ENCODE peak calls at places on chromosome 15, in six cellular contexts. D is fibroblast of lung, W is thoracic aorta, P is body of pancreas, U is A549, N is stomach. L is an unnamed sample.

GRCh38 chr15:100923076-100923475 is 3.9 kb downstream of the LRRK1 start:
- DNase-seq in D (no peak), W (no peak), P (no peak), U (no peak), N (no peak), L (no peak)

GRCh38 chr15:64599716-64600115 is 139.3 kb downstream of the ZNF609 start:
- DNase-seq in D (no peak), W (no peak), P (no peak), U (peak; percentile 22), N (no peak), L (peak; percentile 35)

GRCh38 chr15:59550520-59550919 is 61.1 kb upstream of the GCNT3 start:
- DNase-seq in D (no peak), W (no peak), P (no peak), U (no peak), N (no peak), L (no peak)

GRCh38 chr15:23565395-23566069 is at the start of gene MKRN3:
- DNase-seq in D (peak; percentile 58), W (no peak), P (no peak), U (peak; percentile 89), N (no peak), L (peak; percentile 19)

GRCh38 chr15:93570571-93570970 is 481.6 kb upstream of the RGMA start:
- DNase-seq in D (no peak), W (no peak), P (no peak), U (no peak), N (no peak), L (no peak)

GRCh38 chr15:50911001-50911400 is 2.5 kb downstream of the AP4E1 start:
- DNase-seq in D (no peak), W (no peak), P (no peak), U (no peak), N (no peak), L (peak; percentile 87)

GRCh38 chr15:85421116-85421925 is 40.9 kb downstream of the AKAP13 start:
- DNase-seq in D (peak; percentile 51), W (no peak), P (no peak), U (no peak), N (no peak), L (peak; percentile 35)

GRCh38 chr15:101358895-101359294 is 63.8 kb upstream of the SNRPA1 start:
- DNase-seq in D (no peak), W (no peak), P (no peak), U (no peak), N (no peak), L (no peak)

GRCh38 chr15:60017538-60018199 is 13.6 kb downstream of the FOXB1 start:
- DNase-seq in D (no peak), W (no peak), P (no peak), U (no peak), N (no peak), L (peak; percentile 53)

GRCh38 chr15:63362196-63362595 is 19.4 kb downstream of the CA12 start:
- DNase-seq in D (peak; percentile 32), W (no peak), P (peak; percentile 86), U (no peak), N (peak; percentile 79), L (peak; percentile 44)

GRCh38 chr15:77633913-77634265 is 1.2 kb upstream of the LINGO1 start:
- DNase-seq in D (no peak), W (no peak), P (no peak), U (no peak), N (no peak), L (no peak)

GRCh38 chr15:90087454-90088154 is 14.7 kb downstream of the IDH2 start:
- DNase-seq in D (peak; percentile 38), W (no peak), P (peak; percentile 88), U (peak; percentile 85), N (no peak), L (peak; percentile 39)

GRCh38 chr15:36527512-36528162 is 51.8 kb upstream of the CDIN1 start:
- DNase-seq in D (peak; percentile 5), W (no peak), P (no peak), U (no peak), N (no peak), L (no peak)

GRCh38 chr15:55791576-55792400 is 48.8 kb upstream of the PRTG start:
- DNase-seq in D (peak; percentile 86), W (no peak), P (no peak), U (peak; percentile 27), N (no peak), L (peak; percentile 81)

GRCh38 chr15:77018796-77019475 is 24.0 kb downstream of the PSTPIP1 start:
- DNase-seq in D (no peak), W (no peak), P (no peak), U (no peak), N (no peak), L (no peak)

GRCh38 chr15:39471791-39472190 is 109.1 kb upstream of the THBS1 start:
- DNase-seq in D (peak; percentile 19), W (no peak), P (no peak), U (no peak), N (no peak), L (no peak)

GRCh38 chr15:101276501-101277037 is 716 bp downstream of the SELENOS start:
- DNase-seq in D (peak; percentile 30), W (no peak), P (no peak), U (peak; percentile 52), N (no peak), L (peak; percentile 57)

GRCh38 chr15:98620020-98620419 is 28.3 kb upstream of the IGF1R start:
- DNase-seq in D (no peak), W (no peak), P (peak; percentile 58), U (no peak), N (no peak), L (no peak)

GRCh38 chr15:77851696-77852095 is 219.0 kb upstream of the LINGO1 start:
- DNase-seq in D (no peak), W (no peak), P (peak; percentile 13), U (no peak), N (no peak), L (no peak)

GRCh38 chr15:70353606-70354259 is 256.0 kb upstream of the TLE3 start:
- DNase-seq in D (no peak), W (no peak), P (peak; percentile 65), U (no peak), N (peak; percentile 72), L (no peak)

GRCh38 chr15:91469627-91470567 is 369.8 kb downstream of the SV2B start:
- DNase-seq in D (no peak), W (no peak), P (no peak), U (no peak), N (peak; percentile 29), L (no peak)

GRCh38 chr15:64678126-64678819 is 97.1 kb downstream of the RBPMS2 start:
- DNase-seq in D (no peak), W (no peak), P (no peak), U (no peak), N (no peak), L (no peak)

GRCh38 chr15:43187544-43188155 is 2.4 kb downstream of the CCNDBP1 start:
- DNase-seq in D (peak; percentile 78), W (no peak), P (no peak), U (peak; percentile 51), N (no peak), L (peak; percentile 71)

GRCh38 chr15:48695088-48695834 is 49.8 kb upstream of the FBN1 start:
- DNase-seq in D (peak; percentile 90), W (no peak), P (no peak), U (no peak), N (no peak), L (peak; percentile 72)

GRCh38 chr15:37880009-37880834 is 54.2 kb upstream of the TMCO5A start:
- DNase-seq in D (peak; percentile 85), W (no peak), P (peak; percentile 43), U (peak; percentile 22), N (no peak), L (peak; percentile 78)

GRCh38 chr15:70272565-70273355 is 175.0 kb upstream of the TLE3 start:
- DNase-seq in D (no peak), W (no peak), P (no peak), U (no peak), N (no peak), L (no peak)

GRCh38 chr15:94704946-94705345 is 473.6 kb downstream of the MCTP2 start:
- DNase-seq in D (no peak), W (no peak), P (no peak), U (no peak), N (no peak), L (no peak)
- H3K4me3 ChIP-seq in D (no peak overlapping the region), W (no peak overlapping the region), P (no peak overlapping the region), U (no peak overlapping the region), N (no peak overlapping the region), L (no peak overlapping the region)

DNA sequence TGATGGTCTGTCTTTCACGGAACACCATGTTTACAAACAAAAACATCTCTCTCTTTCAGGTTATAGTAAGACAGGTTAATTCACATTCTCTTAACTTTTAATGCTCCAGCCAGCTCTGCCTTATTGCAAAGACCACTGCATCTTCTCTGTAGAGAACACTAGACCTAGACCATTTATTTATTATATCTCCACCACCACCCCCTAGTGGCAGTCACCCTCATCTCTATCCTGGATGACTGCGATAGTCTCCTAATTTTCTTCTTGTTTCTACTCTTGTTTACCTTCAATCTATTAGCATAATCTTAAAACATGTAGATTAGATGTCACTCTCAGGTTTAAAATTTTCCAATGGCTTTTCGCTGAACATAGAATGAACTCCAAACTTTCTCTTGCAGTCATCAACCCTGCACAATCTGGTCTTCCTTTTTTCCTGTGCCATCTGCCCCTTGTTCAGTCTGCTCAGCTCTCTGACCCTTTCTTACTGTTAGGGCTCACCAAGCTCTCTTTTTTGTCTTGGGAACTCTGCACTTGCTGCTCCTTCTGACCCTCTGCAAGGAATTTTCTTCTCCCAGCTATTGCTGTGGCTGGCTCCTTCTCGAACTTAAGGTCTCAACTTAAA is 155.6 kb downstream of the SQOR start:
- DNase-seq in D (peak; percentile 26), W (no peak), P (peak; percentile 58), U (peak; percentile 10), N (peak; percentile 35), L (peak; percentile 53)
- TF ChIP-seq CTCF in D (peak; percentile 58), W (peak; percentile 47), P (peak; percentile 44), U (peak; percentile 46), N (peak; percentile 44), L (peak; percentile 62)

GRCh38 chr15:88634449-88634848 is 4.4 kb upstream of the ISG20 start:
- DNase-seq in D (no peak), W (no peak), P (no peak), U (no peak), N (no peak), L (no peak)
- H3K4me3 ChIP-seq in D (no peak overlapping the region), W (no peak overlapping the region), P (no peak overlapping the region), U (no peak overlapping the region), N (no peak overlapping the region), L (no peak overlapping the region)

DNA sequence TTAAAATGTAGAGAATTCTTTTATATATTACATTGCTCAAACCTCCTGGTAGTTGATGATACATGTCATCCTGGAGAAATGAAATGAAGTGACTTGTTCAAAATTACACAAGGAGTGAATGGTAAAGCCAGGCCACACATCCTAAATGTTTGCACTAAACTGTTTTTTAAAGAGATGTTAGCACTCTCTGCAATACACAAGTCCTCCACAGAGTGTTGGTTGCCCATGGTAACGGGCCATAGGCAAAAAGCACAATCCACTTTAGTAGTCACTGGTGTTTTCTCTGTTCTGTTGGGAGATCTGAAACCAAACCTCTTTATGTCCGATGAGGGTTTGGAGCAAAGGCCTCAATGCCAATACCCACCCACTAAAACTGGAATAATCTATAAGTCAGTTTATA is 907.4 kb downstream of the NTRK3 start:
- DNase-seq in D (peak; percentile 49), W (no peak), P (no peak), U (peak; percentile 7), N (no peak), L (peak; percentile 39)
- TF ChIP-seq CTCF in D (no peak), W (no peak), P (no peak), U (no peak), N (no peak), L (no peak)

GRCh38 chr15:40582726-40583246 is 11.3 kb upstream of the KNL1 start:
- DNase-seq in D (peak; percentile 51), W (no peak), P (peak; percentile 72), U (peak; percentile 87), N (no peak), L (no peak)
- H3K4me3 ChIP-seq in D (peak overlapping the region; percentile 39), W (peak overlapping the region; percentile 47), P (peak overlapping the region; percentile 21), U (peak overlapping the region; percentile 54), N (peak overlapping the region; percentile 39), L (peak overlapping the region; percentile 21)

GRCh38 chr15:53586815-53587214 is 172.6 kb downstream of the WDR72 start:
- DNase-seq in D (peak; percentile 3), W (no peak), P (peak; percentile 70), U (peak; percentile 60), N (peak; percentile 31), L (no peak)
- TF ChIP-seq CTCF in D (peak; percentile 20), W (no peak), P (peak; percentile 50), U (peak; percentile 56), N (peak; percentile 35), L (no peak)

L was measured in cardiac fibroblast.